ENCODE peak calls at places on chromosome 20, in seven cellular contexts. A is activated T-helper 1 cell treated with anti-CD3 and anti-CD28 coated beads, Interleukin-12 subunit alpha, Interleukin-12 subunit beta, Interleukin-2, Interleukin-4 antibody, amounts not matched to agents 30 ng/mL and 10 ng/mL and 1 ng/mL, durations not matched to agents 14 hours and 24 hours and 36 hours; P is fibroblast of the conjunctiva; L is GM10248; W is adipocyte; G is fibroblast of the aortic adventitia; N is activated naive CD4-positive, alpha-beta T cell. V is an unnamed sample.

GRCh38 chr20:62769346-62770071 is 26.8 kb upstream of the MRGBP start:
- DNase-seq in N (no peak), A (no peak), L (no peak), W (no peak), P (no peak), G (no peak), V (no peak)

GRCh38 chr20:31570021-31570463 is 35.0 kb upstream of the ID1 start:
- DNase-seq in A (no peak), L (no peak), G (no peak), N (no peak), P (no peak), W (no peak), V (no peak)

GRCh38 chr20:2164966-2165365 is 63.3 kb downstream of the STK35 start:
- DNase-seq in A (no peak), G (no peak), L (no peak), P (no peak), W (no peak), N (no peak), V (no peak)

GRCh38 chr20:48659888-48660287 is 167.9 kb downstream of the PREX1 start:
- DNase-seq in N (no peak), L (no peak), G (peak; percentile 54), W (no peak), P (peak; percentile 18), A (no peak), V (no peak)

GRCh38 chr20:62501801-62502495 is 26.2 kb upstream of the GATA5 start:
- DNase-seq in G (peak; percentile 64), L (peak; percentile 73), W (peak; percentile 34), P (peak; percentile 3), A (peak; percentile 81), N (no peak), V (peak; percentile 41)

GRCh38 chr20:53899351-53900167 is 170.8 kb downstream of the BCAS1 start:
- DNase-seq in N (peak; percentile 59), L (peak; percentile 50), G (peak; percentile 79), P (no peak), A (peak; percentile 74), W (peak; percentile 43), V (peak; percentile 24)

GRCh38 chr20:39630215-39630614 is 668.1 kb downstream of the DHX35 start:
- DNase-seq in W (peak; percentile 5), A (no peak), P (peak; percentile 16), N (no peak), L (no peak), G (no peak), V (no peak)

GRCh38 chr20:49888341-49889244 is 26.7 kb downstream of the SPATA2 start:
- DNase-seq in A (peak; percentile 17), G (peak; percentile 63), N (peak; percentile 12), P (peak; percentile 48), W (peak; percentile 83), L (peak; percentile 84), V (peak; percentile 8)

GRCh38 chr20:15079594-15080340 is 742.4 kb upstream of the FLRT3 start:
- DNase-seq in W (no peak), N (no peak), L (no peak), A (no peak), P (no peak), G (no peak), V (no peak)

GRCh38 chr20:768426-768978 is at the start of gene SLC52A3:
- DNase-seq in L (no peak), N (no peak), A (no peak), P (no peak), W (no peak), G (no peak), V (no peak)

GRCh38 chr20:20371681-20372080 is 3.8 kb downstream of the INSM1 start:
- DNase-seq in A (no peak), G (no peak), N (no peak), W (no peak), L (no peak), P (no peak), V (no peak)

GRCh38 chr20:43963872-43964791 is 49.5 kb downstream of the TOX2 start:
- DNase-seq in L (no peak), W (no peak), A (peak; percentile 41), N (peak; percentile 40), G (peak; percentile 87), P (no peak), V (no peak)

GRCh38 chr20:31833130-31833930 is 12.1 kb downstream of the FOXS1 start:
- DNase-seq in N (peak; percentile 33), P (no peak), W (peak; percentile 61), G (peak; percentile 39), L (peak; percentile 82), A (peak; percentile 32), V (peak; percentile 66)